ENCODE peak calls at places on chromosomes 3 and 15, in ten cellular contexts. H, Z, J, L, T, P, I, A, Q and G are unnamed samples.

GRCh38 chr3:14487086-14487485 is 53.1 kb downstream of the GRIP2 start:
- DNase-seq in P (no peak), A (no peak), J (no peak), T (no peak), L (no peak), H (no peak), I (no peak), Q (no peak), Z (no peak), G (no peak)

GRCh38 chr15:45637552-45638033 is 2.8 kb downstream of the SQOR start:
- DNase-seq in L (no peak), A (peak), T (peak), Q (no peak), P (peak), J (no peak), Z (no peak), H (peak), I (peak), G (peak)

GRCh38 chr15:41154412-41154811 is 38.3 kb upstream of the INO80 start:
- DNase-seq in T (no peak), Z (no peak), I (no peak), J (no peak), L (no peak), Q (no peak), H (no peak), A (peak), P (no peak), G (no peak)

GRCh38 chr3:22013641-22014040 is 262.6 kb upstream of the ZNF385D start:
- DNase-seq in Z (no peak), P (no peak), T (no peak), H (no peak), I (no peak), J (no peak), L (no peak), A (no peak), Q (no peak), G (no peak)

GRCh38 chr3:124221286-124221821 is 229.4 kb upstream of the ROPN1 start:
- DNase-seq in Z (no peak), Q (no peak), L (no peak), J (no peak), T (no peak), P (no peak), I (no peak), H (no peak), A (no peak), G (no peak)

GRCh38 chr3:69081583-69082262 is 1.6 kb upstream of the UBA3 start:
- DNase-seq in A (no peak), Q (no peak), Z (no peak), J (no peak), P (no peak), T (no peak), H (no peak), L (no peak), I (no peak), G (no peak)

GRCh38 chr3:194632983-194633348 is 253 bp downstream of the TMEM44 start:
- DNase-seq in Q (no peak), T (no peak), I (peak), P (no peak), J (no peak), Z (no peak), H (no peak), A (no peak), L (no peak), G (peak)

GRCh38 chr3:11155341-11156025 is 1.2 kb downstream of the HRH1 start:
- DNase-seq in J (no peak), A (peak), I (no peak), Z (no peak), L (no peak), P (peak), T (peak), Q (peak), H (peak), G (no peak)